ENCODE peak calls at places on chromosomes 12 and 14, in five cellular contexts. E is GM23248, U is MM.1S, G is fibroblast of lung, K is kidney. A is an unnamed sample.

GRCh38 chr14:97295108-97295710 is 498.0 kb downstream of the VRK1 start:
- DNase-seq in K (no peak), E (no peak), U (no peak), G (no peak), A (no peak)

GRCh38 chr12:30110970-30111586 is 327.3 kb upstream of the TMTC1 start:
- DNase-seq in E (peak; percentile 15), K (no peak), G (peak; percentile 64), U (no peak), A (no peak)

GRCh38 chr12:94704452-94704871 is 54.1 kb upstream of the TMCC3 start:
- DNase-seq in K (no peak), U (no peak), E (peak; percentile 84), G (peak; percentile 97), A (no peak)

GRCh38 chr12:25382311-25383106 is 131.8 kb upstream of the KRAS start:
- DNase-seq in U (no peak), K (no peak), G (no peak), E (no peak), A (no peak)

GRCh38 chr14:92759679-92760523 is 11.5 kb upstream of the LGMN start:
- DNase-seq in G (no peak), U (peak; percentile 75), K (no peak), E (no peak), A (no peak)

GRCh38 chr12:131684015-131684725 is 26.7 kb upstream of the SFSWAP start:
- DNase-seq in U (no peak), G (no peak), E (no peak), K (peak; percentile 54), A (no peak)

GRCh38 chr14:101470266-101470665 is 91.0 kb upstream of the DIO3 start:
- DNase-seq in G (no peak), K (no peak), E (no peak), U (no peak), A (no peak)

GRCh38 chr12:123621619-123622530 is 11.6 kb downstream of the EIF2B1 start:
- DNase-seq in K (no peak), U (no peak), E (peak; percentile 33), G (no peak), A (no peak)

GRCh38 chr12:93247313-93248057 is 130.2 kb upstream of the NUDT4 start:
- DNase-seq in G (no peak), U (no peak), E (no peak), K (no peak), A (no peak)
- H3K27ac ChIP-seq in G (no peak overlapping the region), U (no peak overlapping the region), E (no peak overlapping the region), K (no peak overlapping the region), A (no peak overlapping the region)

GRCh38 chr14:32938719-32939253 is at the start of gene NPAS3:
- DNase-seq in K (peak; percentile 69), E (peak; percentile 56), G (no peak), U (no peak), A (no peak)
- H3K4me3 ChIP-seq in K (peak within 1 kb of the TSS; percentile 54), E (peak within 1 kb of the TSS; percentile 77), G (peak within 1 kb of the TSS; percentile 47), U (no peak within 1 kb of the TSS), A (peak within 1 kb of the TSS; percentile 83)

DNA sequence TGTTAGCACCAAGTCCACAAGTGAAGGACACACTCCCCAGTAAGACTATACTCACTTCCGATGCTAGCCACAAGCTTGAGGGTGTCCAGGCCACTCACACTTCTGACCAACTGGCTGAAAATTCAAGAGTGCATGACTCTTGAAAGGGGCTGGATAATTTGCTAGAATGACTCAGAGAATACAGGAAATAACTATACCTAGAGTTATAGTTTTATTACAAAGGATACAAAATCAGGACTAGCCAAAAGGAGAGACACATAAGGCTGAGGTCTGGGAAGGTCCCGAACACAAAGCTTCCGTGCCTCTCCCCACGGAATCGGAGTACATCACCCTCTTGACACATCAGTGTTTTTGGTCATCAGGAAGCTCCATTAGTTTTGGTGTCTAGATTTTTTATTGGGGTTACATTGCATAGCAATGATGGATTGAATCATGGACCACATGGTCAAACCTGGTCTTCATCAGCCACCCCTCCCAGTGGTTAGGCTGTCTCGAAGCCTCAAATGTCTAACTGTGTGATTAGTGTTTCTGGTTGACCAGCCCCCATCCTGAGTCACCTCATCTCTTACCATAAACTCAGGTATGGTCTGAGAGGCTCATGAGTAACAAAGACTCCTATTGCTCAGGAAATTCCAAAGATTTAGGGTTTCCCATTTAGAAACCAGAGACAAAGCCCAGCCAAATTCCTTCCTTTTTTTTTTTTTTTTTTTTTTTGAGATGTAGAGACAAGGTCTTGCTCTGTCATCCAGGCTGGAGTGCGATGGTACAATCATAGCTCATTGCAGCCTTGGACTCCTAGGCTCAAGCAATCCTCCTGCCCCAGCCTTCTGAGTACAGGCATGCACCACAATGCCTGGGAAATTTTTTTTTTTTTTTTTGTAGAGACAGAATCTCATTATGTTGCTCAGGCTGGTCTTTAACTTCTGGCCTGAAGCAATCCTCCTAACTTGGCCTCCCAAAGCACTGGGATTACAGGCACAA is 472.0 kb upstream of the TBX3 start:
- DNase-seq in K (no peak), U (no peak), E (peak; percentile 95), G (peak; percentile 58), A (no peak)
- H3K9ac ChIP-seq in K (no peak overlapping the region), U (no peak overlapping the region), E (peak overlapping the region; percentile 23), G (no peak overlapping the region), A (no peak overlapping the region)

DNA sequence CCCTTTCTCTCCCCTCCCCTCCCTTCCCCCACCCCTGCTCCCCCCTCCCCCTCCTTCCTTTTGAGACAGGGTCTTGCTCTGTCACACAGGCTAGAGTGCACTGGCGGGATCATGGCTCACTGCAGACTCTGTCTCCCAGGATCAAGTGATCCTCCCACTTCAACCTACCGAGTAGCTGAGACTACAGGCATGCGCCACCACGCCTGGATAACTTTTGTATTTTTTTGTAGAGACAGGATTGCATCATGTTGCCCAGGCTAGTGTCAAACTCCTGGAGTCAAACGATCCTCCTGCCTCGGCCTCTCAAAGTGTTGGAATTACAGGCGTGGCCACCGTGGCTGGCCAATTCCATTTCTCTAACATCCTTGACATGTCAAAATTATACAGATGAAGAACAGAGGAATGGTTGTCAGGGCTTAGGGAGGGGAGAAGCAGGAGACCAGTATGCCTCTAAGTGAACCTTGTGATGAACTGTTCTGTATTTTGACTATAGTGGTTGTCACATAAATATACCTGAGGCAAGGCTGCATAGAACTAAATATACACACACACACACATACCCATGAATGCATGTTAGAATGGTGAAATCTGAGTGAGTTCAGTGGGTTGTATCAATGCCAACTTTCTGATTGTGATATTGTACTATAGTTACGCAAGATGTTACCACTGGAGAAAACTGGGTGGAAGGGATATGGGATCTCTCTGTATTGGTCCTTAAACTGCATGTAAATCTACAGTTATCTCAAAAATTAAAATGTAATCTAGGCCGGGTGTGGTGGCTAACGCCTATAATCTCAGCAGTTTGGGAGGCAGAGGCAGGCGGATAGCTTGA is 3.6 kb upstream of the CFAP73 start:
- DNase-seq in K (peak; percentile 36), G (peak; percentile 54), U (no peak), E (no peak), A (no peak)
- H3K27ac ChIP-seq in K (no peak overlapping the region), G (no peak overlapping the region), U (no peak overlapping the region), E (no peak overlapping the region), A (no peak overlapping the region)